ENCODE peak calls at places on chromosomes 2 and 18, in seven cellular contexts. I, Z, N, G, V, W and H are unnamed samples. For H3K36me3, the result is how much of the 10 kb centered on the place peaks cover.

GRCh38 chr2:70469435-70469834 is 84.2 kb downstream of the TGFA start:
- DNase-seq in I (no peak), Z (no peak), N (no peak), G (no peak), V (no peak), W (no peak), H (no peak)

GRCh38 chr2:73232471-73233153 is 427 bp downstream of the PRADC1 start:
- DNase-seq in I (no peak), Z (peak), N (peak), G (peak), V (no peak), W (no peak), H (no peak)

GRCh38 chr2:240129731-240130392 is 6.2 kb downstream of the COPS9 start:
- DNase-seq in I (no peak), Z (no peak), N (no peak), G (no peak), V (no peak), W (no peak), H (no peak)

GRCh38 chr2:38873763-38874162 is 2.0 kb downstream of the DHX57 start:
- DNase-seq in I (no peak), Z (no peak), N (no peak), G (no peak), V (no peak), W (no peak), H (no peak)

GRCh38 chr2:238286095-238286494 is 2.3 kb downstream of the PER2 start:
- DNase-seq in I (no peak), Z (peak), N (no peak), G (no peak), V (no peak), W (no peak), H (no peak)

GRCh38 chr2:195318440-195319111 is 338.4 kb upstream of the SLC39A10 start:
- DNase-seq in I (no peak), Z (peak), N (no peak), G (peak), V (no peak), W (no peak), H (peak)

GRCh38 chr2:132811148-132811915 is 141.3 kb upstream of the LYPD1 start:
- DNase-seq in I (no peak), Z (no peak), N (no peak), G (no peak), V (no peak), W (no peak), H (no peak)

GRCh38 chr2:16102976-16103380 is 162.6 kb downstream of the MYCN start:
- DNase-seq in I (no peak), Z (no peak), N (no peak), G (no peak), V (no peak), W (no peak), H (no peak)

GRCh38 chr2:230723363-230723762 is 10.7 kb downstream of the CAB39 start:
- DNase-seq in I (no peak), Z (no peak), N (no peak), G (no peak), V (no peak), W (no peak), H (no peak)

GRCh38 chr2:180040146-180040925 is 33.2 kb upstream of the CWC22 start:
- DNase-seq in I (peak), Z (no peak), N (no peak), G (no peak), V (no peak), W (no peak), H (peak)

GRCh38 chr2:10238396-10238795 is 64.3 kb upstream of the HPCAL1 start:
- DNase-seq in I (no peak), Z (no peak), N (no peak), G (no peak), V (no peak), W (no peak), H (no peak)

GRCh38 chr18:58194028-58194427 is 150.0 kb downstream of the NEDD4L start:
- DNase-seq in I (no peak), Z (no peak), N (no peak), G (no peak), V (no peak), W (no peak), H (no peak)

GRCh38 chr2:6412533-6413085 is 453.1 kb downstream of the CMPK2 start:
- DNase-seq in I (peak), Z (no peak), N (no peak), G (no peak), V (no peak), W (no peak), H (peak)

GRCh38 chr2:113920996-113921395 is 31.1 kb downstream of the ACTR3 start:
- DNase-seq in I (no peak), Z (no peak), N (no peak), G (no peak), V (no peak), W (no peak), H (peak)
- H3K36me3 ChIP-seq in I (under half), Z (under half), N (under half), G (under half), V (half or more), W (under half), H (under half)

DNA sequence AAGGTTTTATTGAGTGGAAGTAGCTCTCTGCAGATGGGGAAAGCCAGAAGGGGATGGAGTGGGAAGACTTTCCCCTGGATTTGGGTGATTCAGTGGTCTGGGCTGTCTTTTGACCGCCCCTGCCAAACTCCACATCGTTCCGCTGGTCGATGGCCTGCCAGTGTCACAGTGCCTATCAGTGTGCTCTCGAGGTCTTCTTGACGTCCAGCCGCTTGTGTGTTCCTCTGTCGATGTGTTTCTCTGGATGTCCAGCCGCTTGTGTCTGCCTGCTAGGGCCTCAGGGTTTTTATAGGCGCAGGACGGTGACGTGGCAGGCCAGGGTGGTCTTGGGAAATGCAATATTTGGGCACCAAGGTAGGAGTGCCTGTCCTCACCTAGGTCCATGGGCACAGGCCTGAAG is 1371.4 kb upstream of the PIK3C3 start:
- DNase-seq in I (no peak), Z (no peak), N (no peak), G (no peak), V (no peak), W (no peak), H (no peak)
- TF ChIP-seq CTCF in I (no peak), Z (no peak), N (no peak), G (no peak), V (no peak), W (no peak), H (no peak)

DNA sequence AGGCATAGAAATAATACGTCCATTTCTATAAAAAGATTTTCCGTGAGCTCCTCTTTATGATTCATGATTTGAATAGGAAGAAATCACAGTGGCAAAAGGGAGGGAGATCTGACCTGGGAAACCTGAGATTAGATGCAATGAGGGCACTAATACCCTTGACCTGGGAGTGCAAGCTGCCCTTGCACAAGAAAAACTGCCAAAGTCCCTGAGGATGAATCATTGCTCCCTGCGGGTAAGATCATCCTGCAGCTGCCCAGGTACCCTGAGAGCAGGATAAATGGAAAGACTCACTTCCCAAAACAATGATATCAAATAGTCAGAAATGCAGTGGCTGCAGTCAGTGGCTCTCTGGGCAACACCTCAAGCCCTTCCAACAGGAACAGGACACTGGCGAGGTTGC is 11.6 kb downstream of the FHL2 start:
- DNase-seq in I (no peak), Z (peak), N (no peak), G (peak), V (no peak), W (no peak), H (no peak)
- H3K36me3 ChIP-seq in I (under half), Z (under half), N (under half), G (half or more), V (under half), W (under half), H (half or more)

GRCh38 chr2:1787799-1788477 is 43.6 kb upstream of the PXDN start:
- DNase-seq in I (no peak), Z (no peak), N (no peak), G (peak), V (no peak), W (no peak), H (no peak)

GRCh38 chr2:1790473-1790872 is 46.2 kb upstream of the PXDN start:
- DNase-seq in I (no peak), Z (no peak), N (no peak), G (peak), V (no peak), W (no peak), H (no peak)

GRCh38 chr2:1790996-1791395 is 46.7 kb upstream of the PXDN start:
- DNase-seq in I (no peak), Z (no peak), N (no peak), G (no peak), V (no peak), W (no peak), H (no peak)

GRCh38 chr2:1788478-1788959 is 44.2 kb upstream of the PXDN start:
- DNase-seq in I (no peak), Z (no peak), N (no peak), G (no peak), V (no peak), W (no peak), H (no peak)

GRCh38 chr2:1789610-1790009 is 45.3 kb upstream of the PXDN start:
- DNase-seq in I (no peak), Z (no peak), N (no peak), G (no peak), V (no peak), W (no peak), H (no peak)
- TF ChIP-seq CTCF in I (peak), Z (no peak), N (no peak), G (peak), V (no peak), W (no peak), H (no peak)

DNA sequence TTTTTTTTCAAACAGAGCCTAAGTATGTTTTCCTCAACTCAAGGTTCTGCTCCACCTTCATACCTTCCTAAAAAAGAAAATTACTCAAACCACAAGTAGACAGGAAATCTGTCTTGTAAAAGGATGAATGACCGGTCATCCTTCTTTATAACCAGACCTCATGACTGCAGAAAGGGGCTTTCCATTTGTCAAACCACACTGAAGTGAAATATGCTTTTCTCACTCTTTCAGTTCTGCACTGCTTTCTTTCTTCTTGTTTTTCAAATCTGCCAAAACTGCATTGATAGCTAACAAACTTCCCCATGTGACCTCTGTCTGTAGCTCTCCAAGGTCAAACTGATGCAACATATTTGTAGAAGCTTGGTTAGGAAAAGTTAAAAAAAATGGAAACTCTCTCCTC is 308.9 kb upstream of the CCDC68 start:
- DNase-seq in I (no peak), Z (peak), N (no peak), G (no peak), V (no peak), W (peak), H (peak)
- H3K36me3 ChIP-seq in I (under half), Z (under half), N (under half), G (under half), V (half or more), W (under half), H (under half)